ENCODE peak calls at places on chromosomes 12 and 14, in nine cellular contexts. E, U, S, X, K, M, J, A and W are unnamed samples.

GRCh38 chr12:90090929-90091651 is 382.5 kb upstream of the ATP2B1 start:
- DNase-seq in K (peak), E (no peak), X (peak), A (no peak), M (peak), S (no peak), J (peak), U (peak), W (no peak)

GRCh38 chr14:102590667-102591099 is 1.8 kb upstream of the RCOR1 start:
- DNase-seq in K (peak), A (no peak), J (peak), M (peak), U (peak), S (no peak), E (no peak), X (peak), W (no peak)

GRCh38 chr14:103879570-103880333 is 32.4 kb upstream of the PPP1R13B start:
- DNase-seq in J (peak), E (no peak), M (no peak), S (no peak), U (peak), A (no peak), X (peak), K (peak), W (no peak)

GRCh38 chr14:106372870-106373657 is 846.7 kb downstream of the TMEM121 start:
- DNase-seq in A (peak), J (no peak), U (peak), S (no peak), K (no peak), X (peak), M (no peak), E (peak), W (peak)

GRCh38 chr14:104401785-104402184 is 177.8 kb upstream of the C14orf180 start:
- DNase-seq in K (no peak), A (no peak), S (no peak), M (no peak), U (no peak), J (no peak), E (no peak), X (no peak), W (no peak)

GRCh38 chr12:47725091-47725772 is at the start of gene ENDOU:
- DNase-seq in X (no peak), A (no peak), E (no peak), S (no peak), M (no peak), J (no peak), U (no peak), K (no peak), W (no peak)

GRCh38 chr12:102298022-102298421 is 100.4 kb upstream of the PMCH start:
- DNase-seq in U (no peak), J (peak), K (peak), E (no peak), A (no peak), X (no peak), S (no peak), M (no peak), W (no peak)

GRCh38 chr12:47410383-47410782 is 295.4 kb downstream of the RPAP3 start:
- DNase-seq in K (no peak), E (peak), J (no peak), A (no peak), U (no peak), M (no peak), X (no peak), S (no peak), W (peak)

GRCh38 chr12:70721958-70722357 is 84.7 kb upstream of the PTPRB start:
- DNase-seq in X (no peak), M (no peak), E (no peak), K (no peak), J (no peak), A (no peak), S (no peak), U (no peak), W (no peak)

GRCh38 chr14:33776871-33777270 is 174.0 kb downstream of the EGLN3 start:
- DNase-seq in M (no peak), K (no peak), J (no peak), E (no peak), U (no peak), A (no peak), S (no peak), X (no peak), W (no peak)

GRCh38 chr12:132351751-132352495 is 22.5 kb upstream of the GALNT9 start:
- DNase-seq in A (no peak), S (no peak), X (no peak), K (no peak), U (no peak), E (no peak), M (no peak), J (no peak), W (no peak)

GRCh38 chr12:81596558-81596957 is 162.6 kb downstream of the PPFIA2 start:
- DNase-seq in J (no peak), X (no peak), U (no peak), S (no peak), A (no peak), M (no peak), K (no peak), E (no peak), W (no peak)

GRCh38 chr12:114335607-114336006 is 70.3 kb downstream of the TBX5 start:
- DNase-seq in A (no peak), K (no peak), U (no peak), E (no peak), S (no peak), M (no peak), J (no peak), X (no peak), W (no peak)

GRCh38 chr12:22282283-22282682 is 52.2 kb downstream of the ST8SIA1 start:
- DNase-seq in A (no peak), M (peak), U (no peak), E (no peak), S (no peak), X (peak), J (peak), K (peak), W (no peak)

GRCh38 chr14:73712071-73712506 is 2.1 kb downstream of the PNMA1 start:
- DNase-seq in U (no peak), K (peak), A (no peak), J (no peak), E (peak), M (no peak), X (no peak), S (no peak), W (no peak)

GRCh38 chr14:68624541-68625220 is 168.2 kb downstream of the ZFP36L1 start:
- DNase-seq in K (no peak), S (no peak), X (no peak), U (no peak), M (no peak), E (no peak), A (no peak), J (no peak), W (no peak)

GRCh38 chr12:131275824-131276223 is 322.1 kb downstream of the ADGRD1 start:
- DNase-seq in S (no peak), X (no peak), K (no peak), A (no peak), U (no peak), E (no peak), J (no peak), M (no peak), W (no peak)

GRCh38 chr14:103395245-103395644 is 10.0 kb downstream of the MARK3 start:
- DNase-seq in E (no peak), K (peak), J (no peak), X (no peak), U (no peak), S (no peak), A (no peak), M (no peak), W (no peak)

GRCh38 chr12:60684988-60685655 is 1089.3 kb downstream of the SLC16A7 start:
- DNase-seq in K (no peak), E (no peak), J (no peak), A (no peak), U (peak), M (no peak), S (no peak), X (no peak), W (no peak)

GRCh38 chr12:130126023-130126432 is 36.2 kb upstream of the FZD10 start:
- DNase-seq in A (no peak), M (no peak), S (no peak), J (peak), K (no peak), E (no peak), U (no peak), X (peak), W (no peak)

DNA sequence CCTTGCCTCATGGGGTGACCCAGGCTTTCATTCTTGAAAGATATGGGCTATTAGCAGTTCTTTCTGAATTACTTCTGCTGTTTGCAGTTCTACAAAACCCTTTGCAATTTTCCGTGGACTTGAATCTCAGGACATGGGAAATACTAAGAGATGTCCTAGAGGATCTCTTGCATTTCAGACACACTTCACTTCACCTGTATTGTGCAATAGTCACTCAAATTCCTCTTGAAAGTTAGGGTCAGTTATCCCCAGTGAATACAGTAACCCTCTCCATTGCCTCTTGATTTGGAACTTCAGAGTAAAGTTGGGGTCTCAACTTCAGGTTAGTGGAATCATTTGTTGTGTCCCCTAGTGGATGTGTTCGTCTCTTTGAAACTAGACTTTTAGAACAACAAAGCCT is 31.8 kb downstream of the YLPM1 start:
- DNase-seq in S (no peak), J (no peak), X (no peak), K (no peak), E (no peak), U (no peak), A (no peak), M (no peak), W (no peak)
- H3K4me3 ChIP-seq in S (no peak), J (no peak), X (no peak), K (no peak), E (no peak), U (no peak), A (no peak), M (no peak), W (no peak)

GRCh38 chr12:24749171-24749570 is 199.7 kb downstream of the BCAT1 start:
- DNase-seq in U (no peak), J (no peak), K (no peak), A (no peak), E (no peak), M (no peak), X (no peak), S (no peak), W (no peak)

GRCh38 chr12:24746021-24746671 is 202.8 kb downstream of the BCAT1 start:
- DNase-seq in X (no peak), K (no peak), E (no peak), S (no peak), A (no peak), U (no peak), J (no peak), M (no peak), W (no peak)

GRCh38 chr12:24750263-24750662 is 198.6 kb downstream of the BCAT1 start:
- DNase-seq in M (no peak), E (no peak), J (no peak), K (no peak), A (no peak), U (peak), S (no peak), X (no peak), W (no peak)

GRCh38 chr12:24751181-24751580 is 197.7 kb downstream of the BCAT1 start:
- DNase-seq in X (no peak), S (no peak), M (no peak), U (no peak), K (no peak), A (no peak), J (no peak), E (no peak), W (no peak)

GRCh38 chr12:24748326-24748725 is 200.6 kb downstream of the BCAT1 start:
- DNase-seq in E (no peak), S (no peak), J (no peak), M (no peak), K (no peak), U (no peak), X (no peak), A (no peak), W (no peak)
- H3K4me3 ChIP-seq in E (no peak), S (no peak), J (no peak), M (no peak), K (no peak), U (no peak), X (no peak), A (no peak), W (no peak)

GRCh38 chr14:59582161-59582560 is 5.5 kb upstream of the CCDC175 start:
- DNase-seq in S (no peak), M (no peak), J (no peak), X (no peak), A (no peak), K (no peak), E (no peak), U (no peak), W (no peak)

GRCh38 chr14:59576332-59577294 is at the start of gene CCDC175:
- DNase-seq in J (peak), U (peak), X (peak), K (peak), S (peak), A (peak), M (peak), E (peak), W (peak)
- H3K4me3 ChIP-seq in J (no peak), U (peak), X (peak), K (peak), S (peak), A (peak), M (peak), E (peak), W (peak)

GRCh38 chr12:46361667-46362034 is 10.9 kb downstream of the SLC38A2 start:
- DNase-seq in S (no peak), J (no peak), A (no peak), E (no peak), U (no peak), K (no peak), M (peak), X (no peak), W (no peak)
- H3K4me3 ChIP-seq in S (no peak), J (no peak), A (no peak), E (no peak), U (no peak), K (no peak), M (no peak), X (no peak), W (no peak)

DNA sequence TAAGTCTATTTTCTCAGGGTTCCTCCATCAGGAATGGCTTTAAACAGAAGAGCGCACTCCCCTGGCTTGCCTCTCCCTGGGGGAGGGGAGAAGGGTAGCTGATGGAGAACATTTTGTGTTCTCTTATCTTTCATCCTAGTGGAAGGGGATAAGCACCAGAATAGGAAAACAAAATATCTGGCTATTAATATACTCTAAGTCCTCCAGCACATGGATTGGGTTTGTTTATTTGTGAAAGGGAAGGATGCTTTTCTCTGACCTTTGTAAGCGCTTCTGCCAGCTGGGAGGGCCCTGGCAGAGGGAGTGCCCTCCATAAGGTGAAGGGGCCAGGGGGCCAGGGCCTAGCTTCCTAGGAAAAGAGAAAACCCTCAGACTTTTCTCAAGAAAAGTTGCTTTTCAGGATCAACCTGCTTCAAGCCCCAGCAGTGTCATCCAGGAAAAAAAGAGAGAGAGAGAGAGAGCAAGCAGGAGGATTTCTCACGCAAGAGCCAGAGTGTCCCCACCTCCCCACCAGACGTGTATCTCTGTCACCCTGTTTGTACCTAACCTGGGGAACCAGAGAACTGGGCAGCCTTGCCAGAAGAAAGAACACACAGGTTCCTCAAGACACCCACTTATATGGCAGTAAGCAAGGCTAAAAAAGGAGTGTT is 34.2 kb upstream of the ATP2A2 start:
- DNase-seq in A (no peak), K (no peak), E (no peak), U (peak), X (no peak), S (no peak), M (no peak), J (no peak), W (no peak)
- H3K4me3 ChIP-seq in A (no peak), K (no peak), E (no peak), U (no peak), X (peak), S (no peak), M (no peak), J (peak), W (no peak)